ENCODE peak calls at places on chromosomes 1 and 21, in four cellular contexts. One of them, this sample, is unnamed.

GRCh38 chr1:243849089-243850012 is 692 bp downstream of the AKT3 start:
- DNase-seq in left cardiac atrium: peak
- DNase-seq in nucleus accumbens: peak
- DNase-seq in stimulated activated CD4-positive, alpha-beta T cell treated with anti-CD3 and anti-CD28 coated beads, Interleukin-4, amount 100 ng/mL, for 4 hours: peak
- DNase-seq in this sample: peak

GRCh38 chr1:117009132-117009531 is 7.6 kb downstream of the CD101 start:
- DNase-seq in left cardiac atrium: no peak
- DNase-seq in nucleus accumbens: no peak
- DNase-seq in stimulated activated CD4-positive, alpha-beta T cell treated with anti-CD3 and anti-CD28 coated beads, Interleukin-4, amount 100 ng/mL, for 4 hours: no peak
- DNase-seq in this sample: no peak

GRCh38 chr1:22689505-22689904 is 21.1 kb upstream of the EPHB2 start:
- DNase-seq in left cardiac atrium: no peak
- DNase-seq in nucleus accumbens: no peak
- DNase-seq in stimulated activated CD4-positive, alpha-beta T cell treated with anti-CD3 and anti-CD28 coated beads, Interleukin-4, amount 100 ng/mL, for 4 hours: no peak
- DNase-seq in this sample: no peak

GRCh38 chr1:153963850-153964331 is 554 bp upstream of the SLC39A1 start:
- DNase-seq in left cardiac atrium: peak
- DNase-seq in nucleus accumbens: no peak
- DNase-seq in stimulated activated CD4-positive, alpha-beta T cell treated with anti-CD3 and anti-CD28 coated beads, Interleukin-4, amount 100 ng/mL, for 4 hours: no peak
- DNase-seq in this sample: no peak

GRCh38 chr21:43913928-43914327 is 48.9 kb downstream of the AGPAT3 start:
- DNase-seq in left cardiac atrium: no peak
- DNase-seq in nucleus accumbens: no peak
- DNase-seq in stimulated activated CD4-positive, alpha-beta T cell treated with anti-CD3 and anti-CD28 coated beads, Interleukin-4, amount 100 ng/mL, for 4 hours: no peak
- DNase-seq in this sample: no peak

GRCh38 chr1:228197555-228198147 is 10.2 kb upstream of the OBSCN start:
- DNase-seq in left cardiac atrium: no peak
- DNase-seq in nucleus accumbens: no peak
- DNase-seq in stimulated activated CD4-positive, alpha-beta T cell treated with anti-CD3 and anti-CD28 coated beads, Interleukin-4, amount 100 ng/mL, for 4 hours: no peak
- DNase-seq in this sample: no peak

GRCh38 chr1:169491845-169492281 is 6.1 kb upstream of the SLC19A2 start:
- DNase-seq in left cardiac atrium: no peak
- DNase-seq in nucleus accumbens: no peak
- DNase-seq in stimulated activated CD4-positive, alpha-beta T cell treated with anti-CD3 and anti-CD28 coated beads, Interleukin-4, amount 100 ng/mL, for 4 hours: no peak
- DNase-seq in this sample: no peak

GRCh38 chr1:162530318-162530984 is 31.1 kb upstream of the UAP1 start:
- DNase-seq in left cardiac atrium: no peak
- DNase-seq in nucleus accumbens: no peak
- DNase-seq in stimulated activated CD4-positive, alpha-beta T cell treated with anti-CD3 and anti-CD28 coated beads, Interleukin-4, amount 100 ng/mL, for 4 hours: no peak
- DNase-seq in this sample: no peak

GRCh38 chr1:188463919-188464318 is 1635.2 kb downstream of the PLA2G4A start:
- DNase-seq in left cardiac atrium: no peak
- DNase-seq in nucleus accumbens: no peak
- DNase-seq in stimulated activated CD4-positive, alpha-beta T cell treated with anti-CD3 and anti-CD28 coated beads, Interleukin-4, amount 100 ng/mL, for 4 hours: no peak
- DNase-seq in this sample: no peak

GRCh38 chr1:60173006-60173405 is 99.4 kb upstream of the C1orf87 start:
- DNase-seq in left cardiac atrium: no peak
- DNase-seq in nucleus accumbens: no peak
- DNase-seq in stimulated activated CD4-positive, alpha-beta T cell treated with anti-CD3 and anti-CD28 coated beads, Interleukin-4, amount 100 ng/mL, for 4 hours: no peak
- DNase-seq in this sample: no peak

GRCh38 chr1:176692431-176692830 is 229.5 kb downstream of the PAPPA2 start:
- DNase-seq in left cardiac atrium: peak
- DNase-seq in nucleus accumbens: no peak
- DNase-seq in stimulated activated CD4-positive, alpha-beta T cell treated with anti-CD3 and anti-CD28 coated beads, Interleukin-4, amount 100 ng/mL, for 4 hours: no peak
- DNase-seq in this sample: no peak

GRCh38 chr1:71049951-71050598 is 2.5 kb upstream of the PTGER3 start:
- DNase-seq in left cardiac atrium: no peak
- DNase-seq in nucleus accumbens: no peak
- DNase-seq in stimulated activated CD4-positive, alpha-beta T cell treated with anti-CD3 and anti-CD28 coated beads, Interleukin-4, amount 100 ng/mL, for 4 hours: no peak
- DNase-seq in this sample: no peak

GRCh38 chr1:176843352-176844297 is 320.9 kb downstream of the ASTN1 start:
- DNase-seq in left cardiac atrium: no peak
- DNase-seq in nucleus accumbens: no peak
- DNase-seq in stimulated activated CD4-positive, alpha-beta T cell treated with anti-CD3 and anti-CD28 coated beads, Interleukin-4, amount 100 ng/mL, for 4 hours: no peak
- DNase-seq in this sample: no peak

GRCh38 chr1:178155478-178156255 is 61.8 kb downstream of the RASAL2 start:
- DNase-seq in left cardiac atrium: no peak
- DNase-seq in nucleus accumbens: no peak
- DNase-seq in stimulated activated CD4-positive, alpha-beta T cell treated with anti-CD3 and anti-CD28 coated beads, Interleukin-4, amount 100 ng/mL, for 4 hours: no peak
- DNase-seq in this sample: no peak

GRCh38 chr1:225763815-225764548 is 13.6 kb upstream of the SRP9 start:
- DNase-seq in left cardiac atrium: peak
- DNase-seq in nucleus accumbens: no peak
- DNase-seq in stimulated activated CD4-positive, alpha-beta T cell treated with anti-CD3 and anti-CD28 coated beads, Interleukin-4, amount 100 ng/mL, for 4 hours: no peak
- DNase-seq in this sample: no peak

GRCh38 chr1:34128186-34128889 is 36.7 kb downstream of the CSMD2 start:
- DNase-seq in left cardiac atrium: no peak
- DNase-seq in nucleus accumbens: no peak
- DNase-seq in stimulated activated CD4-positive, alpha-beta T cell treated with anti-CD3 and anti-CD28 coated beads, Interleukin-4, amount 100 ng/mL, for 4 hours: no peak
- DNase-seq in this sample: no peak

GRCh38 chr1:2988256-2988655 is 33.0 kb upstream of the ACTRT2 start:
- DNase-seq in left cardiac atrium: no peak
- DNase-seq in nucleus accumbens: no peak
- DNase-seq in stimulated activated CD4-positive, alpha-beta T cell treated with anti-CD3 and anti-CD28 coated beads, Interleukin-4, amount 100 ng/mL, for 4 hours: no peak
- DNase-seq in this sample: no peak

GRCh38 chr1:203291201-203292096 is 13.9 kb upstream of the BTG2 start:
- DNase-seq in left cardiac atrium: no peak
- DNase-seq in nucleus accumbens: no peak
- DNase-seq in stimulated activated CD4-positive, alpha-beta T cell treated with anti-CD3 and anti-CD28 coated beads, Interleukin-4, amount 100 ng/mL, for 4 hours: no peak
- DNase-seq in this sample: no peak

GRCh38 chr21:39611547-39612190 is 1.1 kb upstream of the B3GALT5 start:
- DNase-seq in left cardiac atrium: no peak
- DNase-seq in nucleus accumbens: no peak
- DNase-seq in stimulated activated CD4-positive, alpha-beta T cell treated with anti-CD3 and anti-CD28 coated beads, Interleukin-4, amount 100 ng/mL, for 4 hours: no peak
- DNase-seq in this sample: no peak

GRCh38 chr1:183339556-183340167 is 78.5 kb downstream of the NMNAT2 start:
- DNase-seq in left cardiac atrium: no peak
- DNase-seq in nucleus accumbens: no peak
- DNase-seq in stimulated activated CD4-positive, alpha-beta T cell treated with anti-CD3 and anti-CD28 coated beads, Interleukin-4, amount 100 ng/mL, for 4 hours: no peak
- DNase-seq in this sample: no peak

GRCh38 chr1:84479998-84480397 is 932 bp downstream of the RPF1 start:
- DNase-seq in left cardiac atrium: no peak
- DNase-seq in nucleus accumbens: no peak
- DNase-seq in stimulated activated CD4-positive, alpha-beta T cell treated with anti-CD3 and anti-CD28 coated beads, Interleukin-4, amount 100 ng/mL, for 4 hours: no peak
- DNase-seq in this sample: no peak

GRCh38 chr1:43214465-43215444 is 42.6 kb downstream of the CFAP57 start:
- DNase-seq in left cardiac atrium: no peak
- DNase-seq in nucleus accumbens: no peak
- DNase-seq in stimulated activated CD4-positive, alpha-beta T cell treated with anti-CD3 and anti-CD28 coated beads, Interleukin-4, amount 100 ng/mL, for 4 hours: no peak
- DNase-seq in this sample: no peak

GRCh38 chr1:205102404-205102803 is 18.1 kb upstream of the TMEM81 start:
- DNase-seq in left cardiac atrium: no peak
- DNase-seq in nucleus accumbens: no peak
- DNase-seq in stimulated activated CD4-positive, alpha-beta T cell treated with anti-CD3 and anti-CD28 coated beads, Interleukin-4, amount 100 ng/mL, for 4 hours: no peak
- DNase-seq in this sample: no peak

GRCh38 chr21:38277501-38278111 is 20.8 kb downstream of the KCNJ15 start:
- DNase-seq in left cardiac atrium: peak
- DNase-seq in nucleus accumbens: no peak
- DNase-seq in stimulated activated CD4-positive, alpha-beta T cell treated with anti-CD3 and anti-CD28 coated beads, Interleukin-4, amount 100 ng/mL, for 4 hours: no peak
- DNase-seq in this sample: no peak

GRCh38 chr1:61639218-61639617 is 85.7 kb downstream of the TM2D1 start:
- DNase-seq in left cardiac atrium: no peak
- DNase-seq in nucleus accumbens: no peak
- DNase-seq in stimulated activated CD4-positive, alpha-beta T cell treated with anti-CD3 and anti-CD28 coated beads, Interleukin-4, amount 100 ng/mL, for 4 hours: no peak
- DNase-seq in this sample: no peak

GRCh38 chr1:243550276-243550675 is 294.4 kb downstream of the SDCCAG8 start:
- DNase-seq in left cardiac atrium: no peak
- DNase-seq in nucleus accumbens: no peak
- DNase-seq in stimulated activated CD4-positive, alpha-beta T cell treated with anti-CD3 and anti-CD28 coated beads, Interleukin-4, amount 100 ng/mL, for 4 hours: no peak
- DNase-seq in this sample: no peak

GRCh38 chr21:33171584-33172169 is 58.1 kb upstream of the IFNAR2 start:
- DNase-seq in left cardiac atrium: no peak
- DNase-seq in nucleus accumbens: no peak
- DNase-seq in stimulated activated CD4-positive, alpha-beta T cell treated with anti-CD3 and anti-CD28 coated beads, Interleukin-4, amount 100 ng/mL, for 4 hours: no peak
- DNase-seq in this sample: no peak

GRCh38 chr1:71014110-71014509 is 33.5 kb downstream of the PTGER3 start:
- DNase-seq in left cardiac atrium: no peak
- DNase-seq in nucleus accumbens: no peak
- DNase-seq in stimulated activated CD4-positive, alpha-beta T cell treated with anti-CD3 and anti-CD28 coated beads, Interleukin-4, amount 100 ng/mL, for 4 hours: no peak
- DNase-seq in this sample: no peak

GRCh38 chr1:167775178-167775577 is 53.4 kb downstream of the MPZL1 start:
- DNase-seq in left cardiac atrium: no peak
- DNase-seq in nucleus accumbens: no peak
- DNase-seq in stimulated activated CD4-positive, alpha-beta T cell treated with anti-CD3 and anti-CD28 coated beads, Interleukin-4, amount 100 ng/mL, for 4 hours: no peak
- DNase-seq in this sample: no peak

GRCh38 chr1:85836736-85837135 is 128.5 kb upstream of the ZNHIT6 start:
- DNase-seq in left cardiac atrium: no peak
- DNase-seq in nucleus accumbens: no peak
- DNase-seq in stimulated activated CD4-positive, alpha-beta T cell treated with anti-CD3 and anti-CD28 coated beads, Interleukin-4, amount 100 ng/mL, for 4 hours: no peak
- DNase-seq in this sample: no peak

GRCh38 chr1:29043270-29043971 is 80.3 kb downstream of the TMEM200B start:
- DNase-seq in left cardiac atrium: no peak
- DNase-seq in nucleus accumbens: no peak
- DNase-seq in stimulated activated CD4-positive, alpha-beta T cell treated with anti-CD3 and anti-CD28 coated beads, Interleukin-4, amount 100 ng/mL, for 4 hours: no peak
- DNase-seq in this sample: no peak

GRCh38 chr21:36749935-36750578 is 51.1 kb downstream of the SIM2 start:
- DNase-seq in left cardiac atrium: no peak
- DNase-seq in nucleus accumbens: no peak
- DNase-seq in stimulated activated CD4-positive, alpha-beta T cell treated with anti-CD3 and anti-CD28 coated beads, Interleukin-4, amount 100 ng/mL, for 4 hours: no peak
- DNase-seq in this sample: no peak

GRCh38 chr1:157084720-157085119 is 14.9 kb downstream of the ETV3L start:
- DNase-seq in left cardiac atrium: no peak
- DNase-seq in nucleus accumbens: no peak
- DNase-seq in stimulated activated CD4-positive, alpha-beta T cell treated with anti-CD3 and anti-CD28 coated beads, Interleukin-4, amount 100 ng/mL, for 4 hours: no peak
- DNase-seq in this sample: no peak

GRCh38 chr21:15274701-15275255 is 210.0 kb upstream of the NRIP1 start:
- DNase-seq in left cardiac atrium: no peak
- DNase-seq in nucleus accumbens: no peak
- DNase-seq in stimulated activated CD4-positive, alpha-beta T cell treated with anti-CD3 and anti-CD28 coated beads, Interleukin-4, amount 100 ng/mL, for 4 hours: no peak
- DNase-seq in this sample: no peak

GRCh38 chr1:60809204-60809985 is 273.0 kb upstream of the NFIA start:
- DNase-seq in left cardiac atrium: no peak
- DNase-seq in nucleus accumbens: no peak
- DNase-seq in stimulated activated CD4-positive, alpha-beta T cell treated with anti-CD3 and anti-CD28 coated beads, Interleukin-4, amount 100 ng/mL, for 4 hours: no peak
- DNase-seq in this sample: no peak